ENCODE peak calls at places on chromosomes 13 and 19, in four cellular contexts. W is C1 segment of cervical spinal cord; K is breast epithelium; A is CD8-positive, alpha-beta T cell. Y is an unnamed sample.

GRCh38 chr13:59946924-59947323 is 216.8 kb downstream of the DIAPH3 start:
- DNase-seq in K (no peak), A (no peak), W (no peak), Y (no peak)

GRCh38 chr19:11031421-11032070 is 57.7 kb upstream of the LDLR start:
- DNase-seq in A (no peak), W (no peak), K (no peak), Y (no peak)

GRCh38 chr13:93476175-93476574 is 249.6 kb downstream of the GPC6 start:
- DNase-seq in A (no peak), W (no peak), K (no peak), Y (no peak)

GRCh38 chr13:41746259-41746658 is 214.7 kb downstream of the VWA8 start:
- DNase-seq in K (no peak), A (no peak), W (no peak), Y (no peak)

GRCh38 chr19:18417250-18418033 is 1.8 kb upstream of the SSBP4 start:
- DNase-seq in W (peak), K (no peak), A (no peak), Y (peak)

GRCh38 chr13:37109080-37109678 is 3.7 kb upstream of the CSNK1A1L start:
- DNase-seq in W (no peak), A (no peak), K (no peak), Y (peak)

GRCh38 chr19:2976609-2977000 is 759 bp upstream of the TLE6 start:
- DNase-seq in A (no peak), W (no peak), K (no peak), Y (no peak)

GRCh38 chr19:3336680-3337523 is 29.5 kb upstream of the NFIC start:
- DNase-seq in W (peak), K (peak), A (no peak), Y (no peak)

GRCh38 chr19:44738603-44739585 is 9.6 kb upstream of the BCL3 start:
- DNase-seq in A (no peak), W (no peak), K (no peak), Y (no peak)

GRCh38 chr19:3555653-3556422 is 1.5 kb downstream of the MFSD12 start:
- DNase-seq in A (no peak), K (no peak), W (no peak), Y (no peak)

GRCh38 chr19:45137179-45137761 is 23.5 kb downstream of the NKPD1 start:
- DNase-seq in A (no peak), W (no peak), K (no peak), Y (peak)

GRCh38 chr13:42720116-42720857 is 61.1 kb upstream of the FAM216B start:
- DNase-seq in W (no peak), K (no peak), A (no peak), Y (no peak)

GRCh38 chr13:20779405-20779804 is 5.6 kb upstream of the EEF1AKMT1 start:
- DNase-seq in A (no peak), W (no peak), K (no peak), Y (no peak)

GRCh38 chr13:113157929-113158747 is at the start of gene PROZ:
- DNase-seq in K (no peak), W (no peak), A (no peak), Y (no peak)

GRCh38 chr13:27362064-27362751 is 62.2 kb upstream of the GTF3A start:
- DNase-seq in W (peak), A (peak), K (peak), Y (peak)

GRCh38 chr19:28864577-28865042 is 348.3 kb downstream of the UQCRFS1 start:
- DNase-seq in A (no peak), W (no peak), K (no peak), Y (no peak)

GRCh38 chr19:49142866-49143335 is 12.3 kb downstream of the HRC start:
- DNase-seq in A (peak), K (peak), W (peak), Y (peak)

GRCh38 chr19:47155141-47155540 is 24.5 kb downstream of the SAE1 start:
- DNase-seq in W (no peak), A (no peak), K (no peak), Y (no peak)

GRCh38 chr19:42228640-42229039 is 8.5 kb downstream of the ZNF526 start:
- DNase-seq in K (no peak), W (no peak), A (no peak), Y (no peak)

GRCh38 chr13:105597573-105597972 is 937.9 kb downstream of the EFNB2 start:
- DNase-seq in A (no peak), W (no peak), K (no peak), Y (no peak)

Y was measured in GM13977.